ENCODE peak calls at places on chromosomes 3 and 15, in four cellular contexts. I is EL, N is SHP77 treated with DMSO at 0.1 percent for 48 hours, E is activated B cell treated with CpG ODN at 0.5 μM for 24 hours. D is an unnamed sample.

GRCh38 chr3:116299646-116300081 is 145.6 kb downstream of the LSAMP start:
- DNase-seq in N (no peak), I (no peak), E (no peak), D (no peak)

GRCh38 chr15:24772709-24773373 is 97.3 kb downstream of the NPAP1 start:
- DNase-seq in E (peak), N (peak), I (peak), D (no peak)

GRCh38 chr3:13708301-13708700 is 159.4 kb downstream of the FBLN2 start:
- DNase-seq in I (no peak), N (no peak), E (peak), D (no peak)

GRCh38 chr3:174858353-174858752 is 781 bp upstream of the NAALADL2 start:
- DNase-seq in E (no peak), I (no peak), N (no peak), D (no peak)

GRCh38 chr15:60799885-60800728 is 321.2 kb upstream of the ICE2 start:
- DNase-seq in N (no peak), E (no peak), I (no peak), D (no peak)

GRCh38 chr3:19148768-19149091 is 420 bp downstream of the KCNH8 start:
- DNase-seq in I (no peak), E (no peak), N (no peak), D (no peak)

GRCh38 chr3:146250449-146251382 is at the start of gene PLSCR4:
- DNase-seq in I (peak), E (no peak), N (no peak), D (no peak)

GRCh38 chr3:97896547-97896946 is 74.7 kb downstream of the CRYBG3 start:
- DNase-seq in E (no peak), N (no peak), I (no peak), D (no peak)

GRCh38 chr3:9553949-9554513 is 409 bp upstream of the LHFPL4 start:
- DNase-seq in N (no peak), I (no peak), E (no peak), D (no peak)

GRCh38 chr3:149077638-149078037 is 8.7 kb downstream of the HLTF start:
- DNase-seq in I (peak), N (no peak), E (no peak), D (no peak)

GRCh38 chr3:133880287-133880686 is 15.4 kb downstream of the RAB6B start:
- DNase-seq in N (no peak), E (no peak), I (no peak), D (no peak)

GRCh38 chr3:134065836-134066538 is 36.3 kb upstream of the SLCO2A1 start:
- DNase-seq in N (no peak), I (no peak), E (no peak), D (no peak)

GRCh38 chr15:70154440-70155347 is 57.0 kb upstream of the TLE3 start:
- DNase-seq in E (no peak), I (no peak), N (no peak), D (no peak)

GRCh38 chr15:82146990-82147461 is 101.2 kb upstream of the MEX3B start:
- DNase-seq in E (no peak), N (no peak), I (peak), D (no peak)

GRCh38 chr3:56268621-56269394 is 199.5 kb downstream of the ERC2 start:
- DNase-seq in N (no peak), E (no peak), I (no peak), D (no peak)

GRCh38 chr3:187799942-187800637 is 54.8 kb upstream of the BCL6 start:
- DNase-seq in E (no peak), I (no peak), N (no peak), D (no peak)

GRCh38 chr3:73073091-73073707 is 11.7 kb downstream of the EBLN2 start:
- DNase-seq in N (no peak), I (peak), E (no peak), D (no peak)

GRCh38 chr3:134373942-134374790 is at the start of gene AMOTL2:
- DNase-seq in E (no peak), N (peak), I (peak), D (no peak)

GRCh38 chr3:66098436-66098835 is 59.7 kb upstream of the MAGI1 start:
- DNase-seq in N (no peak), E (no peak), I (peak), D (no peak)

GRCh38 chr15:63238796-63239195 is 38.6 kb upstream of the APH1B start:
- DNase-seq in N (no peak), E (no peak), I (peak), D (no peak)

GRCh38 chr15:97815841-97816240 is 144.7 kb upstream of the ARRDC4 start:
- DNase-seq in N (no peak), E (no peak), I (no peak), D (no peak)

GRCh38 chr3:78734048-78734637 is 1033.7 kb downstream of the ROBO1 start:
- DNase-seq in N (peak), I (peak), E (no peak), D (no peak)

GRCh38 chr15:45386420-45386819 is 8.1 kb upstream of the GATM start:
- DNase-seq in E (no peak), N (no peak), I (no peak), D (no peak)

GRCh38 chr15:31212286-31212685 is 110.8 kb upstream of the TRPM1 start:
- DNase-seq in I (no peak), E (no peak), N (no peak), D (no peak)

GRCh38 chr3:40878464-40878905 is 320.8 kb upstream of the CTNNB1 start:
- DNase-seq in N (no peak), I (no peak), E (no peak), D (no peak)

GRCh38 chr3:197613187-197613586 is 57.4 kb upstream of the BDH1 start:
- DNase-seq in E (no peak), N (no peak), I (no peak), D (no peak)

GRCh38 chr15:85730001-85730820 is 64.5 kb downstream of the KLHL25 start:
- DNase-seq in I (peak), E (no peak), N (peak), D (no peak)

GRCh38 chr3:155603302-155603701 is 141.6 kb downstream of the PLCH1 start:
- DNase-seq in E (no peak), I (no peak), N (no peak), D (no peak)

GRCh38 chr3:150106752-150107428 is 136.2 kb upstream of the PFN2 start:
- DNase-seq in N (peak), E (no peak), I (peak), D (no peak)

GRCh38 chr15:22944651-22945050 is 35.5 kb downstream of the CYFIP1 start:
- DNase-seq in E (no peak), I (no peak), N (no peak), D (no peak)

GRCh38 chr15:39631357-39631756 is 50.5 kb downstream of the THBS1 start:
- DNase-seq in N (no peak), I (peak), E (no peak), D (no peak)

GRCh38 chr3:111737712-111738097 is 121.4 kb upstream of the PHLDB2 start:
- DNase-seq in E (no peak), N (no peak), I (peak), D (no peak)

GRCh38 chr15:71272932-71273331 is 157.7 kb downstream of the THSD4 start:
- DNase-seq in I (peak), N (no peak), E (no peak), D (no peak)

GRCh38 chr3:63814300-63814699 is 4.8 kb upstream of the C3orf49 start:
- DNase-seq in N (no peak), I (no peak), E (no peak), D (no peak)

GRCh38 chr15:92907880-92908279 is 7.8 kb downstream of the CHD2 start:
- DNase-seq in I (peak), E (no peak), N (no peak), D (peak)

GRCh38 chr3:9033867-9034266 is 70.6 kb upstream of the RAD18 start:
- DNase-seq in N (no peak), I (no peak), E (no peak), D (no peak)

GRCh38 chr3:98914210-98915080 is 12.9 kb upstream of the DCBLD2 start:
- DNase-seq in I (no peak), N (peak), E (no peak), D (no peak)

GRCh38 chr3:106683931-106684330 is 693.3 kb upstream of the CCDC54 start:
- DNase-seq in N (no peak), E (no peak), I (no peak), D (no peak)

GRCh38 chr3:107264888-107265287 is 112.4 kb upstream of the CCDC54 start:
- DNase-seq in I (no peak), N (no peak), E (no peak), D (no peak)

D was measured in CD14-positive monocyte.